ENCODE peak calls at places on chromosomes 11 and 22, in four cellular contexts. I is HEK293T, V is HepG2, Z is WTC11. J is an unnamed sample.

GRCh38 chr11:96055706-96056387 is 131.9 kb upstream of the MTMR2 start:
- DNase-seq in V (peak; percentile 7), I (no peak), Z (no peak), J (no peak)

GRCh38 chr11:117299351-117300300 is 8.5 kb downstream of the BACE1-AS start:
- DNase-seq in V (peak; percentile 79), I (no peak), Z (no peak), J (no peak)

GRCh38 chr11:31236052-31236652 is 133.4 kb downstream of the DCDC1 start:
- DNase-seq in Z (no peak), V (no peak), I (no peak), J (no peak)

GRCh38 chr11:24515632-24516031 is 18.8 kb downstream of the LUZP2 start:
- DNase-seq in I (peak; percentile 4), V (no peak), Z (no peak), J (no peak)

GRCh38 chr11:44774131-44774530 is 47.4 kb downstream of the TSPAN18 start:
- DNase-seq in I (no peak), Z (peak; percentile 41), V (no peak), J (no peak)

GRCh38 chr22:20156611-20157415 is 6.0 kb upstream of the CCDC188 start:
- DNase-seq in Z (peak; percentile 97), V (peak; percentile 42), I (peak; percentile 94), J (peak; percentile 96)

GRCh38 chr11:125441648-125442410 is 54.2 kb downstream of the FEZ1 start:
- DNase-seq in I (no peak), V (no peak), Z (peak; percentile 45), J (no peak)

GRCh38 chr11:20134991-20135736 is 25.1 kb downstream of the DBX1 start:
- DNase-seq in I (no peak), Z (no peak), V (no peak), J (no peak)

GRCh38 chr11:43238341-43238740 is 73.5 kb upstream of the API5 start:
- DNase-seq in V (no peak), I (no peak), Z (no peak), J (no peak)

GRCh38 chr11:9862981-9863380 is 199.1 kb downstream of the SWAP70 start:
- DNase-seq in Z (no peak), I (no peak), V (no peak), J (no peak)

GRCh38 chr11:121671276-121672168 is 218.8 kb upstream of the SORL1-AS1 start:
- DNase-seq in V (no peak), I (no peak), Z (no peak), J (no peak)

DNA sequence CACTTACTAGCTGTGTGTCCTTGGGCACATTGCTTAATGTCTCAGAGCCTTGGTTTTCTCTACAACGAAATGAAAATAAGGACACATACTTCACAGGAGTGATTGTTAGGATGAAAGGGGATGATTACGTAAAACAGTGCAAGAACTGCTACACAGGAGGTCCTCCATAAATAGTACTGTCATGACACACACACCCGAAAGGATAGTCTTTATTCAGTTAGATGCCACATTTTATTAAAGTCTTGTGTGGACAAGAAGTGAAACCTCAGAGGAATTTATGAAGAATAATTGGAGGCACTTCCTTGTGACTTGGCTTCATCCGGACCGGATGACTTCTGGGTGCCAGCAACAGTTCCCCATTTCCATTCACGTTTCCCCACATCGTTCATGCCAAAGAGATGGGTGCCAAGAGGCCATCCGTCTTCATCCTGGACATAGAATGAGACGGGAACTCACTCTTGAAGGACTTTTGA is 67.4 kb upstream of the ATXN10 start:
- DNase-seq in I (no peak), Z (no peak), V (no peak), J (no peak)
- TF ChIP-seq ELF4 in I (no peak), Z (no peak), V (no peak), J (no peak)

GRCh38 chr11:61019818-61020405 is 48.4 kb downstream of the CD6 start:
- DNase-seq in I (no peak), V (no peak), Z (no peak), J (no peak)

GRCh38 chr11:61023086-61024035 is 51.9 kb downstream of the CD6 start:
- DNase-seq in Z (no peak), V (no peak), I (no peak), J (no peak)

GRCh38 chr11:61022311-61023085 is 51.0 kb downstream of the CD6 start:
- DNase-seq in I (no peak), V (no peak), Z (no peak), J (no peak)

GRCh38 chr11:61020706-61021235 is 49.3 kb downstream of the CD6 start:
- DNase-seq in V (no peak), Z (no peak), I (no peak), J (no peak)

DNA sequence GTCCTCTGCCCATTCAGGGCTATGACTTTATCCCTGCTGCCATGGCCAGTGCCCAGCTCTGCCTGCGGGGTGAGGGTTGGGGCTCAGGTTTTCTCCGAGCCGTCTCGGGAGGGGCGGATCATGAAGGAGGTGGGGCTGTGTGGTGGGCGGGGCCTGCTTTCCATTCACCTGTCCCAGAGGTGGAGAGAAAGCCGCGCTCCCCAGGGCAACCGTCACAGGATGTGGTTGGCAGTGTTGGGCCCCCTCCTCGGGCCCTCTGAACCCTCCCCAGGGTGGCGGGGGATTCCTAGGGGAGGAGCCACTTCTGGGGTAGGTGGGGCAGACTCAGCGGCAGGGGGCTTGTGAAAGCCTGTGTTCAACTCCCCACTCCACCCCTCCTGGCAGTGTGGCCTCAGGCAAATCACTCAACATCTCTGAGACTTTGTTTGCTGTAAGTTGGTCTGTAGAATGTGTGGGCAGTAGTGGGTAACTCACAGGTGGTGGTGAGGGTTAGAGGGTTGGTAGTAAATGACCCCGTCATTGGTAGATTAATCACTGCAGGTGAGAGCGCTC is 50.3 kb downstream of the CD6 start:
- DNase-seq in V (no peak), Z (peak; percentile 83), I (no peak), J (no peak)
- TF ChIP-seq ELF4 in V (no peak), Z (no peak), I (no peak), J (no peak)

GRCh38 chr11:27812341-27812740 is 112.1 kb upstream of the BDNF start:
- DNase-seq in V (no peak), Z (no peak), I (no peak), J (no peak)

GRCh38 chr11:27820249-27820648 is 120.0 kb upstream of the BDNF start:
- DNase-seq in V (no peak), Z (no peak), I (no peak), J (no peak)

GRCh38 chr11:27816200-27816599 is 115.9 kb upstream of the BDNF start:
- DNase-seq in Z (no peak), V (no peak), I (no peak), J (no peak)
- TF ChIP-seq ELF4 in Z (no peak), V (no peak), I (no peak), J (no peak)

GRCh38 chr22:41746563-41747400 is 47.5 kb downstream of the MEI1 start:
- DNase-seq in I (peak; percentile 81), V (peak; percentile 36), Z (peak; percentile 78), J (peak; percentile 55)

GRCh38 chr22:41742918-41743317 is 43.6 kb downstream of the MEI1 start:
- DNase-seq in Z (peak; percentile 36), I (peak; percentile 28), V (no peak), J (no peak)

DNA sequence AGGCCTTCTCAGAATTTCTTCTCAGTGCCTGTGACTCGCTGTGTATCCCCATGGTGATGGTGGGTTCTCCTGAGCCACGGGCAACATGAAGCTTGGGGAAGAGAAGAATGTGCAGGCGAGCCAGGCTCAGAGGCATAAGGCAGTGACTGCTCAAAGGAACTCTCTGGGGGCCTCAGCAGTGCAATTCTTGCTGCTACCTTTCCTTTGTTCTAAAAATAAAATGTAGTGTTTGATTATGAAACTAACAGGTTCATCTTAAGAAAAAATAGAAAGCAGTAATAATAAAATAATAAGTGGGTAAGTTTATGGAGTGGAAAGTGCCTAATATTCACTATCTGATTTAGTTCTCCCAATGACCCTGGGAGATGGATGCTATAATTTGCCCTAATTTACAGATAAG is 46.7 kb downstream of the MEI1 start:
- DNase-seq in Z (no peak), V (no peak), I (no peak), J (no peak)
- TF ChIP-seq ELF4 in Z (no peak), V (no peak), I (no peak), J (no peak)

GRCh38 chr11:17898071-17898470 is 114.8 kb downstream of the SERGEF start:
- DNase-seq in V (no peak), Z (no peak), I (no peak), J (no peak)

GRCh38 chr11:17897495-17897894 is 115.4 kb downstream of the SERGEF start:
- DNase-seq in V (no peak), Z (no peak), I (no peak), J (no peak)

GRCh38 chr11:17892409-17892808 is 120.4 kb downstream of the SERGEF start:
- DNase-seq in V (no peak), I (no peak), Z (no peak), J (no peak)

GRCh38 chr11:17898782-17899181 is 114.1 kb downstream of the SERGEF start:
- DNase-seq in Z (peak; percentile 23), V (no peak), I (no peak), J (no peak)

DNA sequence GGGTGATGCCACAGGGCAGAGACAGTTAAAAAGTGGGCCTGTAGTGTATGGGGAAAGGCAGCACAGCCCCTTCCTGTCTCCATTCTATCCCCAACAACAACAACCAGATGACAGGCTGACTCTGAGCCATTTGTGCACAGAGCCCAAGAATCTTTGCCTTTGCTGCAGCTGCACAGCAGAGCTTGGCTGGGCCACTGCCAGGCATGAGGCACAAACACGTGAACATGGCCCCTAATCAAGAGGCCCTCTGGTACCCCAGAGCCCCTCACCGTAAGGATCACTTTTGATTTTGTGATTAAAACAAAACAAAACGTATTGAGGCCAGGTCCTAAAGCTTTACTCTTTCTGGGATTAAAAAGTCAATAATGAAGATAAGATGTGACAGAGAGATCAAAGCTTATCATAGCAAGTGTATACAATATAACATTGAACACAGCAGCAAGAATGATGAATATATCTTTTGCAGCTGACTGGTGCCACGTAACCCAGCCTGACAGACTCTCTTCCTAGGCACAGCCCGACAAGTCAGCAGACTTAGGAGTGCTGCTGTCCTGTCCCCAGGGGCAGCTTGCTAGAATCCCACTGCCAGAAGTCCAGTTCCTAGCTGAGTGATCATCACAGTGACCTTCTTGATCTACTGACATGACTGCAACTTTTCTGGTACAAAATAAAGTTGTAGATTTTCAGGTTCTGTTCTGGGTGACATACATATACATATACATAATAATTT is 117.8 kb downstream of the SERGEF start:
- DNase-seq in Z (no peak), I (no peak), V (no peak), J (no peak)
- TF ChIP-seq ELF4 in Z (no peak), I (no peak), V (no peak), J (no peak)

DNA sequence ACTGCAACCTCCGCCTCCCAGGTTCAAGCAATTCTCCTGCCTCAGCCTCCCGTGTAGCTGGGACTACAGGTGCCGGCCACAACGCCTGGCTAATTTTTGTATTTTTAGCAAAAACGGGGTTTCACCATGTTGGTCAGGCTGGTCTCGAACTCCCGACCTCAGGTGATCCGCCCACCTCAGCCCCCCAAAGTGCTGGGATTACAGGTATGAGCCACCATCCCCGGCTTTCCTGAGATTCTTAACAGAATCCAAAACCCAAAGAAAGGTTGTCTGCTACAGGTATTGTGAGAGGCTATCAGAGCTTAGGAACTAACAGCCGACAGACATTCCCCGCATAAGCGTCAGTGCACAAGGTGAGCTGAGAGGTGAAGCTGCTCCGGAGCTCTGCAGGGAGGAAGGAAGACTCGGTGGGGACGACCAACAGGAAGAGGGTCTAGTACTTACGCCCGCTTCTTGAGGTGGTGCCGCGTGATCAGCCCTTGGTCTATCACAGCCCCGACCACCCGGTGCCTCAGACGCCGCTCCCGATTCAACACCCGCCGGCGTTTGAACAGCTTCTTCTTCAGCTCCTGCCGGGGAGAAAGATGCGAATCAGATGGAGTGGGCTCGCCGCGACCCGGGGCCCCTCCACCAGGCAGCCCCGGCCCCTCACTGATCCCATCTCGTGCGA is 470 bp downstream of the C11orf98 start:
- DNase-seq in I (no peak), Z (peak; percentile 60), V (peak; percentile 64), J (peak; percentile 12)
- TF ChIP-seq ELF4 in I (no peak), Z (no peak), V (no peak), J (no peak)